ENCODE peak calls at places on chromosomes 7 and 10, in eight cellular contexts. A is right cardiac atrium, L is RCC 7860, E is hippocampal formation, I is GM23338, H is esophagus squamous epithelium, F is chondrocyte, T is tibial nerve. N is an unnamed sample.

GRCh38 chr7:87059525-87060287 is at the start of gene ELAPOR2:
- DNase-seq in A (peak; percentile 93), L (no peak), E (peak; percentile 82), I (peak; percentile 88), H (peak; percentile 6), F (peak; percentile 70), T (peak; percentile 38), N (peak; percentile 85)

GRCh38 chr10:15791816-15792524 is 68.3 kb downstream of the MINDY3 start:
- DNase-seq in A (no peak), L (no peak), E (no peak), I (no peak), H (no peak), F (no peak), T (no peak), N (no peak)

GRCh38 chr10:88668465-88668864 is 4.2 kb downstream of the LIPF start:
- DNase-seq in A (no peak), L (no peak), E (no peak), I (no peak), H (no peak), F (no peak), T (no peak), N (no peak)

GRCh38 chr7:73674468-73675124 is 7.0 kb downstream of the VPS37D start:
- DNase-seq in A (no peak), L (no peak), E (no peak), I (no peak), H (no peak), F (no peak), T (no peak), N (no peak)

GRCh38 chr7:110442386-110442837 is 648.5 kb upstream of the LRRN3 start:
- DNase-seq in A (peak; percentile 29), L (peak; percentile 57), E (no peak), I (peak; percentile 81), H (no peak), F (no peak), T (no peak), N (no peak)

GRCh38 chr7:44333971-44334733 is 8.8 kb upstream of the CAMK2B start:
- DNase-seq in A (peak; percentile 67), L (no peak), E (peak; percentile 65), I (no peak), H (no peak), F (no peak), T (no peak), N (no peak)

GRCh38 chr7:73437091-73437490 is 3.5 kb downstream of the FZD9 start:
- DNase-seq in A (no peak), L (no peak), E (no peak), I (no peak), H (no peak), F (no peak), T (no peak), N (no peak)

GRCh38 chr10:122376364-122376961 is 2.0 kb downstream of the PLEKHA1 start:
- DNase-seq in A (no peak), L (no peak), E (no peak), I (no peak), H (no peak), F (no peak), T (no peak), N (no peak)

GRCh38 chr7:29193316-29194205 is 1.0 kb upstream of the CHN2 start:
- DNase-seq in A (no peak), L (no peak), E (no peak), I (peak; percentile 45), H (no peak), F (no peak), T (no peak), N (no peak)

GRCh38 chr7:157483971-157484410 is 147.2 kb downstream of the DNAJB6 start:
- DNase-seq in A (no peak), L (no peak), E (no peak), I (no peak), H (no peak), F (no peak), T (no peak), N (peak; percentile 36)

GRCh38 chr10:74164641-74165529 is 13.9 kb downstream of the ADK start:
- DNase-seq in A (no peak), L (no peak), E (no peak), I (no peak), H (no peak), F (no peak), T (no peak), N (no peak)

N was measured in Right ventricle myocardium superior.